ENCODE peak calls at places on chromosome 9, in six cellular contexts. P is coronary artery, A is cardiac fibroblast, R is progenitor cell of endocrine pancreas, L is lower leg skin, T is HFFc6. O is an unnamed sample.
A peak's percentile ranks its signal among the peaks of the same experiment; 100 is the strongest.

GRCh38 chr9:101705135-101705661 is 33.2 kb downstream of the GRIN3A start:
- DNase-seq in P (no peak), A (no peak), R (no peak), L (peak; percentile 15), T (no peak), O (no peak)

GRCh38 chr9:137454506-137455360 is 4.4 kb downstream of the NSMF start:
- DNase-seq in P (no peak), A (peak; percentile 24), R (no peak), L (no peak), T (no peak), O (no peak)

GRCh38 chr9:5872496-5872895 is 18.2 kb upstream of the MLANA start:
- DNase-seq in P (no peak), A (peak; percentile 53), R (no peak), L (no peak), T (no peak), O (no peak)

GRCh38 chr9:134836406-134836970 is 44.1 kb upstream of the FCN2 start:
- DNase-seq in P (no peak), A (no peak), R (no peak), L (no peak), T (no peak), O (no peak)

GRCh38 chr9:70480405-70480980 is 66.0 kb upstream of the KLF9 start:
- DNase-seq in P (peak; percentile 95), A (peak; percentile 99), R (no peak), L (peak; percentile 94), T (no peak), O (no peak)

GRCh38 chr9:5630038-5630507 is 1.2 kb downstream of the RIC1 start:
- DNase-seq in P (no peak), A (peak; percentile 54), R (no peak), L (no peak), T (peak; percentile 47), O (no peak)

GRCh38 chr9:94922098-94922607 is 195.7 kb downstream of the AOPEP start:
- DNase-seq in P (peak; percentile 92), A (peak; percentile 96), R (no peak), L (peak; percentile 67), T (peak; percentile 94), O (no peak)

GRCh38 chr9:38305616-38306015 is 86.9 kb upstream of the ALDH1B1 start:
- DNase-seq in P (no peak), A (no peak), R (no peak), L (no peak), T (no peak), O (no peak)

GRCh38 chr9:86500667-86501435 is 146.6 kb upstream of the TUT7 start:
- DNase-seq in P (no peak), A (peak; percentile 86), R (no peak), L (peak; percentile 42), T (peak; percentile 88), O (no peak)

GRCh38 chr9:13962006-13962405 is 351.9 kb downstream of the NFIB start:
- DNase-seq in P (no peak), A (peak; percentile 65), R (no peak), L (no peak), T (no peak), O (no peak)

GRCh38 chr9:131181091-131181681 is 55.8 kb downstream of the NUP214 start:
- DNase-seq in P (no peak), A (no peak), R (no peak), L (no peak), T (no peak), O (no peak)

GRCh38 chr9:19371942-19372341 is 8.1 kb downstream of the RPS6 start:
- DNase-seq in P (no peak), A (no peak), R (no peak), L (no peak), T (no peak), O (no peak)

GRCh38 chr9:18461496-18461895 is 12.5 kb upstream of the ADAMTSL1 start:
- DNase-seq in P (no peak), A (no peak), R (no peak), L (no peak), T (no peak), O (no peak)

GRCh38 chr9:132632426-132632825 is 37.4 kb downstream of the DDX31 start:
- DNase-seq in P (no peak), A (no peak), R (no peak), L (no peak), T (no peak), O (no peak)

GRCh38 chr9:70406446-70406862 is 8.0 kb downstream of the KLF9 start:
- DNase-seq in P (no peak), A (peak; percentile 63), R (no peak), L (no peak), T (no peak), O (no peak)

GRCh38 chr9:120306561-120306960 is 273.4 kb downstream of the CDK5RAP2 start:
- DNase-seq in P (no peak), A (no peak), R (no peak), L (no peak), T (no peak), O (no peak)

GRCh38 chr9:133120343-133121199 is 469 bp downstream of the RALGDS start:
- DNase-seq in P (no peak), A (no peak), R (no peak), L (no peak), T (no peak), O (no peak)

GRCh38 chr9:120393386-120394057 is 186.4 kb downstream of the CDK5RAP2 start:
- DNase-seq in P (no peak), A (peak; percentile 26), R (no peak), L (no peak), T (peak; percentile 32), O (peak; percentile 18)

GRCh38 chr9:18743976-18744375 is 270.0 kb downstream of the ADAMTSL1 start:
- DNase-seq in P (no peak), A (no peak), R (no peak), L (no peak), T (no peak), O (no peak)

GRCh38 chr9:114367823-114368609 is 19.8 kb downstream of the AKNA start:
- DNase-seq in P (no peak), A (no peak), R (no peak), L (no peak), T (no peak), O (no peak)

GRCh38 chr9:126860757-126861466 is 473 bp downstream of the ZBTB34 start:
- DNase-seq in P (no peak), A (no peak), R (peak; percentile 44), L (no peak), T (no peak), O (peak; percentile 13)

GRCh38 chr9:2771661-2772060 is 54.4 kb downstream of the KCNV2 start:
- DNase-seq in P (no peak), A (no peak), R (no peak), L (no peak), T (no peak), O (no peak)

GRCh38 chr9:108434036-108434435 is 421.8 kb downstream of the ACTL7B start:
- DNase-seq in P (no peak), A (peak; percentile 21), R (no peak), L (no peak), T (no peak), O (no peak)

GRCh38 chr9:70954126-70954525 is 167.3 kb downstream of the TRPM3 start:
- DNase-seq in P (no peak), A (peak; percentile 90), R (no peak), L (no peak), T (peak; percentile 85), O (no peak)

GRCh38 chr9:97502984-97503861 is 1.8 kb downstream of the TMOD1 start:
- DNase-seq in P (no peak), A (no peak), R (no peak), L (no peak), T (no peak), O (no peak)
- TF ChIP-seq CTCF in P (no peak), A (no peak), R (no peak), L (no peak), T (peak; percentile 29), O (no peak)

DNA sequence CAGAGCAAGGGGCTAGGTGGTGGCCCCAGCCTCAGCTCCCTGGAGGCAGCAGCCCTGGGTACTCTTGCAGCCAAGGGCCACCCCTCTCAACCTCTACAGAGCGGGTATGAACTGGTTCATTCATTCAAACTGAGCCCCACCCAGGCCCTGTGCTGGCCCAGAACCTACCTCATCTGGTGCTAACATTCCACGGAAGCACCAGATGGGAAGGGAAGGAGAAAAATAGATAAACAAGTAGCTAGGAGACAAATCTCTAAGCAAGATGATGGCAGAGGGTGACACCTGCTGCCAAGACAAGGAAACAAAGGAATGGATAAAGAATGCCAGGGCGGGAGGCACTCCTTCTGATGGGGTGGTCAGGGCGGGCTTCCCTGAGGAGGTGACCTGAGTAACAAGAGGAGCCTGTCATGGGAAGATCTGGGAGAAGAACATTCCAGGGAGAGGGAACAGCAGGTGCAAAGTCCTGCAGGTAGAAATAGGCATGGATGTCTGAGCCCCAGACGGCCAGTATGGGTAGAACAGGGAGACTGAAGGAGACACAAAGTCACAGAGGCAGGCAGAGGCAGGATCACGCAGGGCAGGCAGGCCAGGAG is 6.1 kb downstream of the ST6GALNAC4 start:
- DNase-seq in P (no peak), A (peak; percentile 50), R (no peak), L (no peak), T (peak; percentile 61), O (no peak)
- TF ChIP-seq CTCF in P (no peak), A (no peak), R (no peak), L (no peak), T (peak; percentile 65), O (peak; percentile 36)

GRCh38 chr9:136140046-136140445 is 21.4 kb upstream of the TMEM250 start:
- DNase-seq in P (no peak), A (no peak), R (no peak), L (no peak), T (no peak), O (no peak)

GRCh38 chr9:136140966-136141365 is 22.3 kb upstream of the TMEM250 start:
- DNase-seq in P (no peak), A (peak; percentile 73), R (no peak), L (no peak), T (no peak), O (no peak)

GRCh38 chr9:136137321-136138054 is 18.8 kb upstream of the TMEM250 start:
- DNase-seq in P (no peak), A (no peak), R (no peak), L (no peak), T (no peak), O (no peak)

GRCh38 chr9:136136526-136136925 is 17.9 kb upstream of the TMEM250 start:
- DNase-seq in P (no peak), A (no peak), R (no peak), L (no peak), T (no peak), O (no peak)

GRCh38 chr9:136138566-136138965 is 19.9 kb upstream of the TMEM250 start:
- DNase-seq in P (no peak), A (peak; percentile 7), R (peak; percentile 58), L (no peak), T (no peak), O (peak; percentile 49)
- TF ChIP-seq CTCF in P (no peak), A (peak; percentile 43), R (peak; percentile 61), L (no peak), T (peak; percentile 67), O (peak; percentile 63)

DNA sequence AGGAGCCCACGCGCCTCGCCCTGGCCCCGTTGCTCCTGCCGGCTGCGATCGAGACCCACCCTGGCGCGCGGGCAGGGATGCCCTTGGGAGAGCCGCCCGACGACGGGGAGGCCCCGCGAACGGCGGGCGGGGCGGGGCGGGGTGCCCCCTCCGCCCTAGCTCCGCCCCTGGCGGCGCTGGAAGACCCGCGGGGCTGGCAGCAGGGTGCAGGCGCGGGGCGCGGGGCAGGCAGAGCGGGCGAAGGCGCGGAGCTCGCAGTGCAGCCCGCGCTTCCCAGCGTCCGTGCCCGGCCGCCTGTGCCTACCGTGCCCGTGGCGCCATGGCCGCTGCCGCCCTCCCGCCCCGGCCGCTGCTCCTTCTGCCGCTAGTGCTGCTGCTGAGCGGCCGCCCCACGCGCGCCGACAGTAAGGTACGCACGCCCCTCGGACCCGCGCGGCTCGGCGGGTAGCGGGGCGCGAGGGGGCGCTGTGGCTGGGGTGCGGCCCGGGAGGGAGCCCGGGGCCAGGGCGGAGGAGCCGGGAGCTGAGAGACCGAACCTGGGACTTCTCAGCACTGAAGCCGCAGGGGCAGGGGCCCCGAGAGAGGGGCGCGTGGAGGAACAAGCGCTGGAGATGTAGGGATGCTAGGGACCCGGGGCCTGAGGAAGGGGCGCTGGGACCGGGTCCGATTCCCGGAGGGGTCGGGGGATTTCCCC is at the start of gene OLFML2A:
- DNase-seq in P (no peak), A (no peak), R (no peak), L (no peak), T (no peak), O (no peak)
- TF ChIP-seq CTCF in P (no peak), A (no peak), R (peak; percentile 67), L (no peak), T (peak; percentile 75), O (no peak)